ENCODE peak calls at places on chromosomes 7 and 10, in six cellular contexts. E is H9, D is GM23248, P is neuronal stem cell, I is endothelial cell of umbilical vein, X is SK-N-SH. R is an unnamed sample.

GRCh38 chr10:113616244-113617074 is 47.4 kb downstream of the NRAP start:
- DNase-seq in I (peak; percentile 10), P (no peak), D (peak; percentile 46), E (no peak), X (peak; percentile 21), R (no peak)

GRCh38 chr10:126066491-126066890 is 170.1 kb downstream of the FANK1 start:
- DNase-seq in I (no peak), X (no peak), D (no peak), E (no peak), P (no peak), R (no peak)

GRCh38 chr7:30660331-30661255 is 21.7 kb downstream of the CRHR2 start:
- DNase-seq in I (no peak), P (no peak), D (no peak), X (peak; percentile 69), E (no peak), R (no peak)

GRCh38 chr7:139931190-139932007 is 102.3 kb downstream of the TBXAS1 start:
- DNase-seq in D (no peak), P (no peak), E (no peak), X (no peak), I (no peak), R (no peak)

GRCh38 chr10:48890904-48891839 is 48.5 kb downstream of the LRRC18 start:
- DNase-seq in I (no peak), P (no peak), E (no peak), D (peak; percentile 25), X (no peak), R (no peak)

GRCh38 chr10:34710391-34710751 is 104.7 kb downstream of the PARD3 start:
- DNase-seq in P (no peak), E (no peak), D (peak; percentile 92), X (no peak), I (peak; percentile 59), R (peak; percentile 75)

GRCh38 chr7:22447008-22447407 is 53.0 kb downstream of the STEAP1B start:
- DNase-seq in I (no peak), D (no peak), P (no peak), X (no peak), E (no peak), R (no peak)

GRCh38 chr10:8902926-8903325 is 848.4 kb downstream of the GATA3 start:
- DNase-seq in X (no peak), D (no peak), P (no peak), E (no peak), I (no peak), R (no peak)

GRCh38 chr7:157907998-157908782 is 571.4 kb downstream of the DNAJB6 start:
- DNase-seq in P (no peak), I (no peak), E (peak; percentile 10), D (no peak), X (no peak), R (no peak)

GRCh38 chr7:130894146-130895005 is 160.4 kb upstream of the KLF14 start:
- DNase-seq in E (no peak), D (peak; percentile 84), X (no peak), P (no peak), I (peak; percentile 54), R (peak; percentile 79)

GRCh38 chr10:63628526-63629362 is 107.5 kb downstream of the REEP3 start:
- DNase-seq in X (peak; percentile 67), P (peak; percentile 55), I (peak; percentile 91), E (peak; percentile 53), D (peak; percentile 63), R (peak; percentile 43)

GRCh38 chr7:93678185-93678584 is 103.7 kb upstream of the CALCR start:
- DNase-seq in D (no peak), P (no peak), E (no peak), I (no peak), X (no peak), R (no peak)

GRCh38 chr7:29126804-29127203 is 19.5 kb downstream of the CPVL start:
- DNase-seq in P (no peak), E (no peak), D (no peak), I (peak; percentile 7), X (no peak), R (no peak)
- H3K9ac ChIP-seq in P (no peak overlapping the region), E (no peak overlapping the region), D (no peak overlapping the region), I (no peak overlapping the region), X (no peak overlapping the region), R (no peak overlapping the region)

GRCh38 chr10:128318366-128318765 is 192.1 kb upstream of the MKI67 start:
- DNase-seq in X (no peak), E (no peak), D (no peak), I (no peak), P (no peak), R (no peak)
- H3K9ac ChIP-seq in X (no peak overlapping the region), E (no peak overlapping the region), D (no peak overlapping the region), I (no peak overlapping the region), P (no peak overlapping the region), R (no peak overlapping the region)

GRCh38 chr10:43402176-43402575 is 6.8 kb downstream of the HNRNPF start:
- DNase-seq in D (no peak), X (no peak), E (no peak), P (no peak), I (peak; percentile 22), R (no peak)
- H3K9ac ChIP-seq in D (peak overlapping the region; percentile 16), X (peak overlapping the region; percentile 5), E (no peak overlapping the region), P (no peak overlapping the region), I (no peak overlapping the region), R (no peak overlapping the region)

DNA sequence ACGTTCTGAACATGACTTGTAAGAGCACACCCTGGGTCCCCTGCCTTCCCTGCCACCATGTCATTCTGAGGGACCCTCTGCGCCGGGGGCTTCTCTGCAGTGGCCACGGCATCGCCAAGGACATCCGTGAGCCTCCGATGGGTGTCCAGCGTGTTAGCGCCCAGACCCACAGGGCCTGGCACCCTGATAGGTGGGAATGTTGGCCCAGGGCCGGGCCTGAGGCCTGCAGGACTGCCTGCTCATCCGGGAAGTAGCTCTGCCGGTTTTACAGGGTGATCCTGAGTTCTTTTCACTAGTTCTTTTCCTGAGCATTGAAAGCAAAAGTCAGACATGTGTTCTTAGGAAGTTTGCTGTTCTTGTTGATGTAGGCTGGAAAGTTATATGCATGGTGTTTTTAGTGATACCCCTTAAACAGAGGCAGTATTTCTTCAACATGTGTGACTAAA is 54.5 kb downstream of the WDR37 start:
- DNase-seq in E (no peak), X (no peak), D (no peak), I (no peak), P (no peak), R (no peak)
- H3K9ac ChIP-seq in E (no peak overlapping the region), X (no peak overlapping the region), D (no peak overlapping the region), I (peak overlapping the region; percentile 45), P (no peak overlapping the region), R (no peak overlapping the region)